ENCODE peak calls at places on chromosome 2, in six cellular contexts. E, I, R, S, M and D are unnamed samples.
A peak's percentile ranks its signal among the peaks of the same experiment; 100 is the strongest.

GRCh38 chr2:219058541-219059374 is 2.0 kb downstream of the IHH start:
- DNase-seq in E (no peak), I (peak; percentile 83), R (peak; percentile 92), S (no peak), M (no peak), D (no peak)

GRCh38 chr2:42139141-42139540 is 30.0 kb upstream of the EML4 start:
- DNase-seq in E (no peak), I (no peak), R (no peak), S (no peak), M (no peak), D (no peak)

GRCh38 chr2:37156857-37157714 is at the start of gene EIF2AK2:
- DNase-seq in E (peak; percentile 29), I (peak; percentile 92), R (peak; percentile 89), S (peak; percentile 82), M (peak; percentile 32), D (peak; percentile 92)

GRCh38 chr2:217706095-217706494 is 296.7 kb downstream of the TNS1 start:
- DNase-seq in E (no peak), I (no peak), R (no peak), S (no peak), M (no peak), D (no peak)

GRCh38 chr2:2840681-2841300 is 509.7 kb upstream of the MYT1L start:
- DNase-seq in E (no peak), I (no peak), R (no peak), S (no peak), M (no peak), D (no peak)

GRCh38 chr2:45674035-45674791 is 22.7 kb downstream of the PRKCE start:
- DNase-seq in E (no peak), I (no peak), R (no peak), S (no peak), M (no peak), D (no peak)

GRCh38 chr2:74091391-74091790 is 56.3 kb downstream of the BOLA3 start:
- DNase-seq in E (no peak), I (no peak), R (no peak), S (no peak), M (no peak), D (no peak)

GRCh38 chr2:182642328-182642727 is 73.7 kb upstream of the DNAJC10 start:
- DNase-seq in E (peak; percentile 63), I (peak; percentile 56), R (peak; percentile 28), S (peak; percentile 50), M (no peak), D (peak; percentile 33)

GRCh38 chr2:96698221-96698861 is 41.5 kb downstream of the LMAN2L start:
- DNase-seq in E (no peak), I (no peak), R (no peak), S (no peak), M (no peak), D (no peak)

GRCh38 chr2:5932556-5933469 is 240.6 kb downstream of the SOX11 start:
- DNase-seq in E (no peak), I (no peak), R (peak; percentile 69), S (no peak), M (no peak), D (no peak)

GRCh38 chr2:234550511-234551107 is 53.7 kb upstream of the ARL4C start:
- DNase-seq in E (peak; percentile 66), I (peak; percentile 61), R (peak; percentile 62), S (peak; percentile 58), M (no peak), D (peak; percentile 60)

GRCh38 chr2:231017250-231017636 is 20.1 kb upstream of the C2orf72 start:
- DNase-seq in E (no peak), I (no peak), R (no peak), S (no peak), M (no peak), D (peak; percentile 42)

GRCh38 chr2:200288670-200289429 is 17.6 kb upstream of the SPATS2L start:
- DNase-seq in E (no peak), I (peak; percentile 11), R (peak; percentile 21), S (no peak), M (no peak), D (no peak)

GRCh38 chr2:239608723-239609122 is 207.9 kb upstream of the HDAC4 start:
- DNase-seq in E (no peak), I (no peak), R (no peak), S (no peak), M (no peak), D (no peak)

GRCh38 chr2:109331864-109332848 is 203.2 kb downstream of the SH3RF3 start:
- DNase-seq in E (peak; percentile 36), I (peak; percentile 89), R (peak; percentile 49), S (peak; percentile 24), M (peak; percentile 29), D (peak; percentile 78)

GRCh38 chr2:75022516-75022915 is 64.1 kb downstream of the POLE4 start:
- DNase-seq in E (no peak), I (no peak), R (no peak), S (no peak), M (no peak), D (no peak)

GRCh38 chr2:132849118-132849517 is 179.1 kb upstream of the LYPD1 start:
- DNase-seq in E (no peak), I (no peak), R (no peak), S (no peak), M (no peak), D (no peak)

GRCh38 chr2:239164281-239164871 is 236.4 kb downstream of the HDAC4 start:
- DNase-seq in E (no peak), I (peak; percentile 1), R (no peak), S (no peak), M (no peak), D (no peak)

GRCh38 chr2:173590278-173590811 is 235.7 kb downstream of the CDCA7 start:
- DNase-seq in E (peak; percentile 96), I (peak; percentile 85), R (peak; percentile 60), S (no peak), M (no peak), D (peak; percentile 62)

GRCh38 chr2:197867630-197868029 is 63.2 kb downstream of the PLCL1 start:
- DNase-seq in E (no peak), I (no peak), R (no peak), S (peak; percentile 41), M (no peak), D (no peak)

GRCh38 chr2:201618744-201619654 is 24.3 kb downstream of the TMEM237 start:
- DNase-seq in E (no peak), I (peak; percentile 49), R (peak; percentile 77), S (peak; percentile 29), M (no peak), D (no peak)

GRCh38 chr2:129936334-129936934 is 43.0 kb upstream of the RAB6C start:
- DNase-seq in E (no peak), I (peak; percentile 40), R (no peak), S (peak; percentile 73), M (no peak), D (no peak)

DNA sequence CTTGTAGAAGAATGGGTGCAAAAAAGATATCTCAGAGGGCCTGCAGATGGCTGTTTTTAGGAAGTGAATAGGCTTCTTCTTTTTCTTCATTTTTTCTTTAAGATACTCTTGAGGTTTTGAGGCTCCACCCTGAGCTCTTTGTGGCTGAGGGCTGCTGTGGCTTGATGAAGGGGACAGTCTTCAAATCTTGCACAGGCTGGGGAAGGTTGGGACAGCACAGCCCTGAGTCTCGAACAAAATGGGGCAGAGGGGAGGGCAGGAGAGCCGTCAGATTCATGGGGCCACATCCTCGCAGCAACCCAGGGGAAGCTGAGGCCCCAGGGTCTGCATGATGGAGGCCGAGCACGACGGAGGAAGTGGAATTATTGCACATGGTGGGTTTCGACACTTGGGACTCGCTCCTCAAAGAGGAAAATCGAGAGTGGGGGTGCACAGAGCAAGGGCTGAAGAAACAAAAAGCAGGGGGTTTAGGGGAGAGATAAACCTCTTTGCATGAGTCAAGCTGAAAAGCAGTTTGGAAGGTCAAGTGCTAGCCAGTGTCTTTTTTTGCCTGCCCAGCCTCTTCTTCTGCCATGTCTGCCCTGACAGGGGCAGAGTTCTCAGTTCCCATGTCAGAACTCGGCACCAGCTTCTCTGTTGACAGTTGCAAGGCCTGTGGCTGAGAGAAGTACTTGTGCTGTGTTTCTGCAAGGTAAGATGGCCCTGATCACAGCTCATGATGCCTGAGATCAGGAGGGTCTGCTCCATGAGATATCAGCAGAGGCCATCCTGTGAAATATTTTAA is 19.5 kb downstream of the INPP4A start:
- DNase-seq in E (no peak), I (no peak), R (no peak), S (peak; percentile 51), M (no peak), D (no peak)
- TF ChIP-seq POLR2A in E (no peak), I (no peak), R (no peak), S (no peak), M (no peak), D (no peak)

GRCh38 chr2:55141572-55142413 is 90.3 kb downstream of the CLHC1 start:
- DNase-seq in E (no peak), I (no peak), R (peak; percentile 49), S (peak; percentile 47), M (no peak), D (no peak)

GRCh38 chr2:55138546-55139288 is 88.5 kb upstream of the RTN4 start:
- DNase-seq in E (no peak), I (no peak), R (no peak), S (no peak), M (no peak), D (no peak)

GRCh38 chr2:55142518-55142917 is 89.6 kb downstream of the CLHC1 start:
- DNase-seq in E (no peak), I (no peak), R (no peak), S (no peak), M (no peak), D (no peak)

GRCh38 chr2:55139305-55139704 is 89.1 kb upstream of the RTN4 start:
- DNase-seq in E (no peak), I (no peak), R (no peak), S (no peak), M (no peak), D (no peak)

DNA sequence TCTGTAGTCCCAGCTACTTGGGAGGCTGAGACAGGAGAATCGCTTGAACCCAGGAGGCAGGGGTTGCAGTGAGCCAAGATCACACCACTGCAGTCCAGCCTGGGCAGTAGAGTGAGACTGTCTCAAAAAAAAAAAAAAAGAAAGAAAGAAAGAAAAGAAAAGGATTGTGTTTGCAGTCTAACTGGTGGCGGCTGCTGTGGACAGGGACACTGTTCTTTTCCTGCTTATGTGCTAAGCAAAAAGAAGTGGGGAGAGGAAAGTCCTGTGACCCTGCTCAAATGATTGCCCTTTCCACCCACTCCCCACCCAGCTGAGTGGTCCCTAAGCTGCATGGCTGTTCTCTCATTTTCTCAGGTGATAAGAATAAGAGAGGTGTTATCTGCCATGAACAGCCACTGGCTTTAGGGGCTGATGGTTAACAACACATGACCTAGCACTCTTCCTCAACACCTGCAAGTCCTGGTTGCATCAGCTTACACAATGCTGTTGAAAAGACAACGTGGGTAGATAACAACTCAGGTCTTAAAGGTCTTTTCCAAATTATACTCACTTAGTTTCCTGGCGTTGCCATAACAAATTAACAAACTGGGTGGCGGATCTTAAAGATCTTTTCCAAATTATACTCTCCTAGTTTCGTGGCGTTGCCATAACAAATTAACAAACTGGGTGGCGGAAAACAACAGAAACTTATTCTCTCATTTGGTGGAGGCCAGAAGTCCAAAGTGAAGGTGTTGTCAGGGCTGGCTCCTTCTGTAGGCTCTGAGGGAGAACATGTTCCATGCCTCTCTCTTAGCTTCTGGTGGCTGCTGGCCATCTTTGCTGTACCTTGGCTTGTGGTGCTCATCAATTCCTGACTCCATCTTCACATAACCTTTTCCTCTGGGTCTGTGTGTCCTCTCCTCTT is 90.3 kb upstream of the RTN4 start:
- DNase-seq in E (no peak), I (no peak), R (no peak), S (peak; percentile 97), M (no peak), D (no peak)
- TF ChIP-seq POLR2A in E (no peak), I (no peak), R (no peak), S (peak; percentile 54), M (no peak), D (no peak)

GRCh38 chr2:10136187-10136934 is 13.8 kb downstream of the RRM2 start:
- DNase-seq in E (no peak), I (no peak), R (no peak), S (peak; percentile 76), M (no peak), D (no peak)
- TF ChIP-seq POLR2A in E (peak; percentile 30), I (no peak), R (no peak), S (peak; percentile 53), M (no peak), D (peak; percentile 27)

GRCh38 chr2:20450201-20451108 is 3.6 kb downstream of the RHOB start:
- DNase-seq in E (no peak), I (peak; percentile 88), R (peak; percentile 61), S (no peak), M (no peak), D (no peak)
- TF ChIP-seq POLR2A in E (no peak), I (peak; percentile 81), R (peak; percentile 50), S (no peak), M (no peak), D (no peak)